ENCODE peak calls at places on chromosome 20, in four cellular contexts. O is Panc1; T is neural crest cell; N is CD8-positive, alpha-beta T cell. H is an unnamed sample.

GRCh38 chr20:11849270-11849920 is 68.3 kb upstream of the BTBD3 start:
- DNase-seq in O (no peak), T (no peak), N (no peak), H (no peak)

GRCh38 chr20:53100476-53100911 is 128.3 kb downstream of the TSHZ2 start:
- DNase-seq in O (no peak), T (no peak), N (no peak), H (no peak)

GRCh38 chr20:57596998-57597939 is 23.0 kb downstream of the ZBP1 start:
- DNase-seq in O (no peak), T (peak), N (peak), H (no peak)

GRCh38 chr20:37565134-37565811 is 37.6 kb upstream of the BLCAP start:
- DNase-seq in O (no peak), T (no peak), N (no peak), H (peak)

GRCh38 chr20:61435823-61436220 is 183.8 kb downstream of the CDH4 start:
- DNase-seq in O (no peak), T (no peak), N (no peak), H (no peak)

GRCh38 chr20:56343861-56344381 is 14.9 kb upstream of the FAM210B start:
- DNase-seq in O (no peak), T (peak), N (peak), H (no peak)

GRCh38 chr20:20457392-20458126 is 89.7 kb downstream of the INSM1 start:
- DNase-seq in O (no peak), T (no peak), N (no peak), H (no peak)

GRCh38 chr20:52269327-52269726 is 77.7 kb upstream of the ZFP64 start:
- DNase-seq in O (no peak), T (no peak), N (no peak), H (no peak)

GRCh38 chr20:58216334-58216733 is 12.1 kb downstream of the ANKRD60 start:
- DNase-seq in O (no peak), T (no peak), N (no peak), H (no peak)

GRCh38 chr20:39117486-39117885 is 155.3 kb downstream of the DHX35 start:
- DNase-seq in O (no peak), T (no peak), N (no peak), H (no peak)

GRCh38 chr20:39124064-39124463 is 161.9 kb downstream of the DHX35 start:
- DNase-seq in O (no peak), T (no peak), N (no peak), H (no peak)

GRCh38 chr20:39123161-39123560 is 161.0 kb downstream of the DHX35 start:
- DNase-seq in O (no peak), T (no peak), N (no peak), H (no peak)
- TF ChIP-seq CTCF in O (no peak), T (no peak), N (no peak), H (no peak)

DNA sequence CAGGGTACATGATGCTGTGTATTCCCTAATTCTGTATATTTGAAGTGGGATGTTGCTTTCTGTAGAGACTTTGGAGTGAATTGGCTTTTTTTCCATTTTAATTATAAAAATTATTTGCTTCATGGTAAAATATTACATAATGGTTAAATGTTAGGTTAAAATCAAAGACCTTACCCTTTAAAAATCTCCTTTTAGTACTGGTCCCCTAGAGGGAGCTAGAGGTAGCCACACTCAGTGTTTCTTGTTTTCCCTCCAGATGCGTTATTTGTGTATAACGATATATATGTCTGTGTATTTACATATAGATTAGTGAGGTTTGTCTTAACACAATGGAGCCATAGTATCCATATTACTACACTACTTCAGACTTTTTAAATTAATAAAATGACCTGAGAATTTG is 146.7 kb downstream of the PLCB4 start:
- DNase-seq in O (no peak), T (no peak), N (no peak), H (no peak)
- TF ChIP-seq CTCF in O (peak), T (peak), N (no peak), H (no peak)

GRCh38 chr20:43973231-43973630 is 58.6 kb downstream of the TOX2 start:
- DNase-seq in O (no peak), T (no peak), N (no peak), H (no peak)
- TF ChIP-seq CTCF in O (no peak), T (no peak), N (no peak), H (no peak)

GRCh38 chr20:32515631-32516101 is 69.5 kb downstream of the NOL4L start:
- DNase-seq in O (no peak), T (no peak), N (no peak), H (no peak)
- TF ChIP-seq CTCF in O (no peak), T (no peak), N (no peak), H (no peak)

GRCh38 chr20:13299401-13299800 is 78.3 kb downstream of the ISM1 start:
- DNase-seq in O (no peak), T (no peak), N (no peak), H (no peak)
- TF ChIP-seq CTCF in O (no peak), T (no peak), N (no peak), H (no peak)

H was measured in esophagus muscularis mucosa.